ENCODE peak calls at places on chromosome 6, in nine cellular contexts. D is choroid plexus epithelial cell; K is adrenal gland; A is hypothalamus; S is naive thymus-derived CD8-positive, alpha-beta T cell; H is D341Med; W is lower leg skin; E is iPS DF 19.7; M is OCI-M1. V is an unnamed sample.

GRCh38 chr6:29752451-29753308 is 29.4 kb downstream of the HLA-F start:
- DNase-seq in D (peak), K (peak), A (peak), S (peak), H (peak), W (peak), E (peak), M (peak), V (peak)

GRCh38 chr6:4891171-4891570 is 112.7 kb downstream of the RPP40 start:
- DNase-seq in D (no peak), K (no peak), A (no peak), S (no peak), H (peak), W (no peak), E (no peak), M (no peak), V (no peak)

GRCh38 chr6:137271245-137272183 is 52.3 kb upstream of the IFNGR1 start:
- DNase-seq in D (peak), K (no peak), A (no peak), S (no peak), H (peak), W (no peak), E (no peak), M (peak), V (peak)

GRCh38 chr6:89999154-89999553 is 104.9 kb downstream of the GJA10 start:
- DNase-seq in D (no peak), K (no peak), A (no peak), S (no peak), H (peak), W (peak), E (no peak), M (peak), V (no peak)

GRCh38 chr6:8743146-8743745 is 307.9 kb upstream of the SLC35B3 start:
- DNase-seq in D (no peak), K (peak), A (no peak), S (no peak), H (no peak), W (no peak), E (no peak), M (peak), V (no peak)

GRCh38 chr6:32973934-32974333 is 5.5 kb downstream of the BRD2 start:
- DNase-seq in D (peak), K (no peak), A (no peak), S (no peak), H (peak), W (no peak), E (no peak), M (peak), V (no peak)

GRCh38 chr6:1790684-1791083 is 181.0 kb downstream of the FOXC1 start:
- DNase-seq in D (no peak), K (no peak), A (no peak), S (no peak), H (no peak), W (no peak), E (no peak), M (no peak), V (no peak)

GRCh38 chr6:80610821-80611220 is 504.4 kb downstream of the BCKDHB start:
- DNase-seq in D (peak), K (no peak), A (no peak), S (no peak), H (no peak), W (no peak), E (no peak), M (no peak), V (no peak)

GRCh38 chr6:35088281-35089215 is 52.6 kb downstream of the TCP11 start:
- DNase-seq in D (no peak), K (no peak), A (no peak), S (no peak), H (peak), W (no peak), E (no peak), M (no peak), V (no peak)

GRCh38 chr6:167819640-167820039 is 7.1 kb upstream of the AFDN start:
- DNase-seq in D (no peak), K (no peak), A (no peak), S (no peak), H (no peak), W (no peak), E (no peak), M (no peak), V (no peak)

GRCh38 chr6:41306187-41306854 is 19.8 kb upstream of the TREM1 start:
- DNase-seq in D (peak), K (no peak), A (no peak), S (peak), H (peak), W (no peak), E (no peak), M (peak), V (peak)

GRCh38 chr6:7424967-7425807 is 35.6 kb downstream of the RIOK1 start:
- DNase-seq in D (peak), K (peak), A (no peak), S (no peak), H (peak), W (no peak), E (no peak), M (peak), V (no peak)